ENCODE peak calls at places on chromosome 7, in six cellular contexts. B, P, S, O, Q and W are unnamed samples. For H3K36me3, the result is how much of the 10 kb centered on the place peaks cover.

GRCh38 chr7:15765753-15766152 is 79.3 kb upstream of the MEOX2 start:
- DNase-seq in B (no peak), P (no peak), S (no peak), O (no peak), Q (no peak), W (no peak)

GRCh38 chr7:14196555-14196954 is 207.1 kb upstream of the ETV1 start:
- DNase-seq in B (no peak), P (no peak), S (no peak), O (peak), Q (no peak), W (no peak)

GRCh38 chr7:92461027-92462003 is 14.0 kb downstream of the GATAD1 start:
- DNase-seq in B (peak), P (no peak), S (no peak), O (peak), Q (peak), W (peak)

GRCh38 chr7:155983176-155983815 is 171.0 kb upstream of the SHH start:
- DNase-seq in B (peak), P (peak), S (no peak), O (no peak), Q (no peak), W (no peak)

GRCh38 chr7:66693331-66693730 is 47.2 kb upstream of the RABGEF1 start:
- DNase-seq in B (no peak), P (no peak), S (no peak), O (no peak), Q (no peak), W (no peak)

GRCh38 chr7:43303740-43304241 is 191.3 kb downstream of the HECW1 start:
- DNase-seq in B (no peak), P (no peak), S (no peak), O (peak), Q (no peak), W (no peak)

GRCh38 chr7:6260291-6261183 is 11.9 kb downstream of the CYTH3 start:
- DNase-seq in B (no peak), P (no peak), S (no peak), O (peak), Q (no peak), W (no peak)

GRCh38 chr7:132451161-132451560 is 125.1 kb downstream of the PLXNA4 start:
- DNase-seq in B (peak), P (no peak), S (no peak), O (no peak), Q (no peak), W (no peak)

GRCh38 chr7:1694981-1695511 is 25.0 kb downstream of the ELFN1 start:
- DNase-seq in B (no peak), P (no peak), S (peak), O (no peak), Q (no peak), W (no peak)

GRCh38 chr7:134364619-134365037 is 47.9 kb upstream of the SLC35B4 start:
- DNase-seq in B (no peak), P (peak), S (no peak), O (peak), Q (no peak), W (no peak)

GRCh38 chr7:3294432-3295100 is 6.5 kb upstream of the SDK1 start:
- DNase-seq in B (peak), P (peak), S (no peak), O (no peak), Q (peak), W (peak)

GRCh38 chr7:77887567-77887966 is 89.0 kb downstream of the PHTF2 start:
- DNase-seq in B (no peak), P (no peak), S (no peak), O (peak), Q (no peak), W (no peak)

GRCh38 chr7:12493866-12494265 is 76.7 kb upstream of the SCIN start:
- DNase-seq in B (no peak), P (no peak), S (no peak), O (peak), Q (no peak), W (no peak)

GRCh38 chr7:131015131-131015954 is 281.3 kb upstream of the KLF14 start:
- DNase-seq in B (no peak), P (no peak), S (no peak), O (peak), Q (no peak), W (no peak)

GRCh38 chr7:100691676-100692577 is 2.1 kb downstream of the GIGYF1 start:
- DNase-seq in B (peak), P (peak), S (peak), O (peak), Q (peak), W (peak)

GRCh38 chr7:104450861-104451260 is 122.5 kb downstream of the LHFPL3 start:
- DNase-seq in B (no peak), P (no peak), S (no peak), O (no peak), Q (no peak), W (no peak)

GRCh38 chr7:152054377-152055230 is 29.1 kb downstream of the GALNT11 start:
- DNase-seq in B (no peak), P (no peak), S (peak), O (peak), Q (no peak), W (no peak)

GRCh38 chr7:16741676-16742075 is 11.9 kb upstream of the TSPAN13 start:
- DNase-seq in B (no peak), P (no peak), S (no peak), O (peak), Q (no peak), W (no peak)

GRCh38 chr7:140754506-140754905 is 58.0 kb downstream of the NDUFB2 start:
- DNase-seq in B (no peak), P (no peak), S (no peak), O (no peak), Q (no peak), W (no peak)

GRCh38 chr7:83677180-83677866 is 28.4 kb upstream of the SEMA3E start:
- DNase-seq in B (no peak), P (peak), S (no peak), O (peak), Q (no peak), W (no peak)

GRCh38 chr7:27430115-27430514 is 187.5 kb downstream of the EVX1 start:
- DNase-seq in B (no peak), P (no peak), S (no peak), O (no peak), Q (no peak), W (no peak)

GRCh38 chr7:128909605-128910568 is 622 bp downstream of the KCP start:
- DNase-seq in B (no peak), P (no peak), S (no peak), O (peak), Q (peak), W (peak)

GRCh38 chr7:95052692-95053091 is 145.3 kb downstream of the PPP1R9A start:
- DNase-seq in B (no peak), P (no peak), S (no peak), O (no peak), Q (no peak), W (no peak)

GRCh38 chr7:17239683-17240521 is 58.5 kb upstream of the AHR start:
- DNase-seq in B (no peak), P (no peak), S (no peak), O (peak), Q (no peak), W (no peak)

GRCh38 chr7:954330-955238 is at the start of gene ADAP1:
- DNase-seq in B (peak), P (peak), S (peak), O (peak), Q (peak), W (no peak)

GRCh38 chr7:156473476-156474240 is 166.9 kb upstream of the RNF32 start:
- DNase-seq in B (peak), P (peak), S (no peak), O (peak), Q (peak), W (peak)

GRCh38 chr7:129689995-129690581 is 78.6 kb downstream of the NRF1 start:
- DNase-seq in B (no peak), P (no peak), S (no peak), O (no peak), Q (no peak), W (no peak)

GRCh38 chr7:100483101-100483727 is 513 bp upstream of the NYAP1 start:
- DNase-seq in B (peak), P (peak), S (peak), O (peak), Q (peak), W (peak)

GRCh38 chr7:36034020-36034419 is 119.0 kb upstream of the EEPD1 start:
- DNase-seq in B (no peak), P (no peak), S (no peak), O (peak), Q (no peak), W (no peak)

GRCh38 chr7:134625571-134625970 is 21.1 kb upstream of the BPGM start:
- DNase-seq in B (no peak), P (no peak), S (no peak), O (peak), Q (no peak), W (no peak)

GRCh38 chr7:57496395-57496794 is 46.4 kb downstream of the ZNF716 start:
- DNase-seq in B (no peak), P (no peak), S (no peak), O (no peak), Q (no peak), W (no peak)

GRCh38 chr7:5594616-5595544 is 171.2 kb upstream of the TNRC18 start:
- DNase-seq in B (no peak), P (no peak), S (peak), O (peak), Q (peak), W (no peak)

GRCh38 chr7:157710396-157710795 is 373.6 kb downstream of the DNAJB6 start:
- DNase-seq in B (no peak), P (no peak), S (no peak), O (no peak), Q (no peak), W (no peak)

GRCh38 chr7:98603010-98603777 is 13.9 kb upstream of the NPTX2 start:
- DNase-seq in B (no peak), P (no peak), S (no peak), O (no peak), Q (no peak), W (no peak)

GRCh38 chr7:92982928-92983327 is 134.9 kb downstream of the SAMD9 start:
- DNase-seq in B (no peak), P (no peak), S (no peak), O (no peak), Q (no peak), W (no peak)

GRCh38 chr7:68224041-68224534 is 1227.5 kb downstream of the TYW1 start:
- DNase-seq in B (no peak), P (no peak), S (peak), O (no peak), Q (no peak), W (no peak)

GRCh38 chr7:4702961-4703512 is 20.9 kb downstream of the FOXK1 start:
- DNase-seq in B (no peak), P (no peak), S (no peak), O (peak), Q (no peak), W (no peak)

GRCh38 chr7:118185163-118185860 is 1.3 kb downstream of the LSM8 start:
- DNase-seq in B (no peak), P (no peak), S (no peak), O (peak), Q (no peak), W (no peak)

GRCh38 chr7:151083071-151083823 is at the start of gene TMUB1:
- DNase-seq in B (peak), P (peak), S (peak), O (peak), Q (peak), W (peak)

GRCh38 chr7:135156290-135156689 is 8.4 kb downstream of the TMEM140 start:
- DNase-seq in B (no peak), P (no peak), S (no peak), O (no peak), Q (no peak), W (no peak)

GRCh38 chr7:123860848-123861247 is 15.9 kb downstream of the HYAL4 start:
- DNase-seq in B (no peak), P (no peak), S (no peak), O (no peak), Q (no peak), W (no peak)
- H3K27ac ChIP-seq in B (no peak), P (no peak), S (no peak), O (no peak), Q (no peak), W (no peak)

GRCh38 chr7:103338864-103339263 is 5.7 kb downstream of the DNAJC2 start:
- DNase-seq in B (no peak), P (no peak), S (no peak), O (no peak), Q (no peak), W (no peak)
- H3K36me3 ChIP-seq in B (under half), P (half or more), S (half or more), O (half or more), Q (under half), W (under half)

GRCh38 chr7:121083790-121084251 is 95.3 kb downstream of the CPED1 start:
- DNase-seq in B (no peak), P (no peak), S (no peak), O (peak), Q (no peak), W (no peak)
- H3K27ac ChIP-seq in B (no peak), P (peak), S (peak), O (peak), Q (no peak), W (no peak)

GRCh38 chr7:26188291-26188999 is 12.1 kb downstream of the HNRNPA2B1 start:
- DNase-seq in B (no peak), P (no peak), S (no peak), O (no peak), Q (no peak), W (no peak)

GRCh38 chr7:26189697-26190096 is 10.8 kb downstream of the HNRNPA2B1 start:
- DNase-seq in B (no peak), P (no peak), S (no peak), O (no peak), Q (no peak), W (no peak)

GRCh38 chr7:26190417-26190869 is 10.1 kb downstream of the HNRNPA2B1 start:
- DNase-seq in B (no peak), P (no peak), S (no peak), O (no peak), Q (no peak), W (no peak)

GRCh38 chr7:26187380-26188290 is 12.9 kb downstream of the HNRNPA2B1 start:
- DNase-seq in B (no peak), P (no peak), S (no peak), O (no peak), Q (no peak), W (no peak)

GRCh38 chr7:26189000-26189539 is 11.5 kb downstream of the HNRNPA2B1 start:
- DNase-seq in B (no peak), P (no peak), S (no peak), O (no peak), Q (no peak), W (no peak)
- H3K36me3 ChIP-seq in B (under half), P (half or more), S (half or more), O (half or more), Q (under half), W (half or more)

GRCh38 chr7:114155766-114156110 is 236.9 kb upstream of the PPP1R3A start:
- DNase-seq in B (no peak), P (no peak), S (no peak), O (no peak), Q (no peak), W (no peak)
- H3K27ac ChIP-seq in B (no peak), P (no peak), S (no peak), O (no peak), Q (no peak), W (no peak)

GRCh38 chr7:23315366-23315765 is 16.2 kb downstream of the MALSU1 start:
- DNase-seq in B (no peak), P (no peak), S (no peak), O (no peak), Q (no peak), W (no peak)
- H3K36me3 ChIP-seq in B (under half), P (under half), S (under half), O (under half), Q (under half), W (under half)